ENCODE peak calls at places on chromosomes 16 and 17, in four cellular contexts. X is activated T-helper 1 cell treated with anti-CD3 and anti-CD28 coated beads, Interleukin-2, amount 50 U/mL, for 16 hours; N is esophagus squamous epithelium; I is EH. J is an unnamed sample.

GRCh38 chr17:80892019-80892855 is 99.4 kb upstream of the CHMP6 start:
- DNase-seq in X (peak; percentile 73), N (peak; percentile 48), I (peak; percentile 100), J (peak; percentile 30)

GRCh38 chr17:75776399-75777242 is 8.0 kb upstream of the UNK start:
- DNase-seq in X (no peak), N (no peak), I (peak; percentile 12), J (peak; percentile 43)

GRCh38 chr17:57366177-57366557 is 109.8 kb downstream of the MSI2 start:
- DNase-seq in X (no peak), N (no peak), I (no peak), J (no peak)

GRCh38 chr17:58330997-58331814 is 2.6 kb upstream of the TSPOAP1 start:
- DNase-seq in X (no peak), N (no peak), I (no peak), J (no peak)

GRCh38 chr16:71214771-71215381 is 15.6 kb downstream of the HYDIN start:
- DNase-seq in X (no peak), N (no peak), I (peak; percentile 4), J (peak; percentile 9)

GRCh38 chr17:7835818-7836595 is 2.0 kb downstream of the KDM6B start:
- DNase-seq in X (no peak), N (no peak), I (peak; percentile 83), J (peak; percentile 89)

GRCh38 chr17:78460951-78461944 is 82.8 kb downstream of the PGS1 start:
- DNase-seq in X (no peak), N (no peak), I (no peak), J (no peak)

GRCh38 chr17:17837966-17838962 is 1.5 kb upstream of the SREBF1 start:
- DNase-seq in X (no peak), N (no peak), I (peak; percentile 73), J (peak; percentile 54)

GRCh38 chr17:67421869-67422273 is 44.8 kb downstream of the PITPNC1 start:
- DNase-seq in X (no peak), N (no peak), I (peak; percentile 85), J (no peak)

GRCh38 chr17:39996789-39997188 is 16.2 kb downstream of the PSMD3 start:
- DNase-seq in X (no peak), N (no peak), I (no peak), J (no peak)

GRCh38 chr16:89952551-89952950 is 4.0 kb downstream of the DEF8 start:
- DNase-seq in X (no peak), N (no peak), I (no peak), J (no peak)

GRCh38 chr16:13136896-13137295 is 235.5 kb downstream of the SHISA9 start:
- DNase-seq in X (no peak), N (no peak), I (no peak), J (no peak)

GRCh38 chr17:40122466-40122943 is 734 bp downstream of the MSL1 start:
- DNase-seq in X (no peak), N (no peak), I (peak; percentile 61), J (peak; percentile 37)

GRCh38 chr17:44628234-44629188 is 27.8 kb upstream of the MEIOC start:
- DNase-seq in X (no peak), N (no peak), I (peak; percentile 25), J (no peak)

GRCh38 chr17:81277421-81277820 is 17.7 kb downstream of the SLC38A10 start:
- DNase-seq in X (no peak), N (no peak), I (no peak), J (peak; percentile 57)

GRCh38 chr17:16478693-16479092 is 13.3 kb downstream of the LRRC75A start:
- DNase-seq in X (no peak), N (no peak), I (peak; percentile 44), J (no peak)

J was measured in G401.